ENCODE peak calls at places on chromosomes 12 and 14, in eight cellular contexts. F, B, K, N, J, Q, E and T are unnamed samples. For H3K4me1, the result is how much of the 10 kb centered on the place peaks cover.

GRCh38 chr12:67415473-67415872 is 146.3 kb downstream of the CAND1 start:
- DNase-seq in N (peak), E (no peak), K (peak), Q (no peak), B (no peak), F (no peak), J (peak), T (no peak)

GRCh38 chr12:67666605-67667004 is 18.1 kb downstream of the DYRK2 start:
- DNase-seq in B (no peak), F (no peak), K (no peak), N (no peak), Q (no peak), E (no peak), J (no peak), T (no peak)

GRCh38 chr12:10211975-10212622 is 578 bp upstream of the GABARAPL1 start:
- DNase-seq in N (peak), K (peak), E (peak), J (peak), B (peak), F (peak), Q (peak), T (peak)

GRCh38 chr12:125129592-125130255 is 64.5 kb downstream of the AACS start:
- DNase-seq in J (no peak), F (no peak), E (no peak), Q (no peak), N (no peak), B (no peak), K (no peak), T (no peak)

GRCh38 chr14:25833341-25834121 is 764.3 kb downstream of the NOVA1 start:
- DNase-seq in F (no peak), E (no peak), Q (no peak), J (peak), K (peak), N (peak), B (no peak), T (no peak)

GRCh38 chr12:116441292-116441691 is 117.9 kb upstream of the MAP1LC3B2 start:
- DNase-seq in J (no peak), Q (no peak), E (no peak), F (no peak), B (no peak), K (peak), N (peak), T (no peak)

GRCh38 chr12:117069926-117070900 is 29.0 kb downstream of the TESC start:
- DNase-seq in B (peak), Q (no peak), K (peak), F (no peak), N (no peak), E (no peak), J (no peak), T (no peak)

GRCh38 chr12:73413051-73413450 is 1124.6 kb upstream of the ATXN7L3B start:
- DNase-seq in E (no peak), N (no peak), Q (no peak), K (no peak), B (no peak), F (no peak), J (no peak), T (no peak)

GRCh38 chr12:15979096-15980091 is 68.3 kb downstream of the DERA start:
- DNase-seq in E (no peak), B (no peak), F (no peak), Q (no peak), N (no peak), J (peak), K (peak), T (no peak)

GRCh38 chr14:104224516-104225281 is 86.3 kb downstream of the KIF26A start:
- DNase-seq in F (no peak), N (no peak), Q (peak), E (peak), K (peak), B (peak), J (no peak), T (no peak)

GRCh38 chr14:57326253-57326652 is 57.5 kb downstream of the AP5M1 start:
- DNase-seq in J (no peak), B (no peak), K (no peak), F (no peak), E (no peak), Q (no peak), N (no peak), T (no peak)

GRCh38 chr14:52954346-52955214 is 3.7 kb upstream of the FERMT2 start:
- DNase-seq in E (no peak), B (no peak), J (peak), N (no peak), Q (no peak), K (no peak), F (no peak), T (no peak)

GRCh38 chr12:53695148-53696138 is 19.6 kb upstream of the ATP5MC2 start:
- DNase-seq in N (no peak), E (no peak), Q (peak), B (peak), F (peak), K (peak), J (peak), T (no peak)

GRCh38 chr12:51827925-51828818 is 20.3 kb downstream of the FIGNL2 start:
- DNase-seq in K (no peak), F (no peak), E (peak), Q (no peak), N (no peak), B (no peak), J (peak), T (no peak)

GRCh38 chr12:96197503-96198272 is 3.5 kb downstream of the ELK3 start:
- DNase-seq in N (no peak), F (no peak), K (no peak), E (no peak), J (peak), Q (no peak), B (no peak), T (no peak)

GRCh38 chr14:69879175-69880047 is at the start of gene SMOC1:
- DNase-seq in Q (no peak), E (peak), N (peak), F (peak), J (no peak), B (peak), K (peak), T (no peak)
- H3K4me1 ChIP-seq in Q (under half), E (under half), N (under half), F (under half), J (under half), B (under half), K (under half), T (under half)

GRCh38 chr12:1605129-1606020 is 11.0 kb upstream of the FBXL14 start:
- DNase-seq in E (peak), Q (peak), N (peak), B (peak), K (peak), J (peak), F (peak), T (no peak)
- TF ChIP-seq CTCF in E (peak), Q (peak), N (peak), B (peak), K (peak), J (peak), F (peak), T (peak)

GRCh38 chr12:108839011-108839889 is 18.1 kb downstream of the SSH1 start:
- DNase-seq in K (no peak), N (peak), F (peak), J (peak), B (no peak), E (no peak), Q (no peak), T (peak)
- H3K4me1 ChIP-seq in K (under half), N (under half), F (under half), J (half or more), B (half or more), E (under half), Q (under half), T (half or more)

DNA sequence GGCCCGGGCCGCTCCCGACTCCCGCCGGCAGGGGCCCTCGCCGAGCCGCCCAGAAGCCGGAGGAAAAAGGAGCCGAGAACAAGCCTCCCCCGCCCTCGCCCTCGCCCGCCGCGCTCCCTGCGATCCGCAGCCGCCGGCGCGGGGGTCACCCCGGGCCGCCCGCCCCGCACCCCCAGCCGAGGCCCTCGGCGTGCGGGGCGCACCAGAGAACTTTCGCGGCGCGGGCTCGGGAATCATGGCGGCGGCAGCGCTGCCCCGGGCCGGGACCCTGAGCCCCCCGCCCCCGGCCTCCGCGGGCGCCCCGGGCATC is 519 bp downstream of the CDK2AP1 start:
- DNase-seq in F (no peak), J (no peak), B (peak), K (peak), N (peak), Q (peak), E (peak), T (no peak)
- TF ChIP-seq CTCF in F (peak), J (no peak), B (peak), K (peak), N (no peak), Q (no peak), E (peak), T (peak)

DNA sequence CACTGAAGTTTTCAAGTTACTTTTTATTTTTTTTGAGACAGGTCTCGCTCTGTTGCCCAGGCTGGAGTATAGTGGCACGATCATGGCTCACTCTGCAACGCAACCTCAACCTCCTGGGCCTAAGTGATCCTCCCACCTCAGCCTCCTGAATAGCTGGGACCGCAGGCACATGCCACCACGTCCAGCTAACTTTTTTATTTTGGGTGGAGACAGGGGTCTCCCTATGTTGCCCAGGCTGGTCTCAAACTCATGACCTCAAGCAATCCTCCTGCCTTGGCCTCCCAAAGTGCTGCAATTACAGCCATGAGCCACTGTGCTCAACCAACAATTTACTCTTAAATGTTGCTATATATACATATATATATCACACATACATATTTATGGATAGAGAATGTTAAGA is 27.4 kb upstream of the LGALS3 start:
- DNase-seq in Q (no peak), F (peak), J (no peak), K (no peak), B (no peak), E (no peak), N (no peak), T (no peak)
- H3K4me1 ChIP-seq in Q (under half), F (under half), J (under half), K (under half), B (half or more), E (half or more), N (under half), T (half or more)

GRCh38 chr12:18139989-18140596 is 50.1 kb upstream of the RERGL start:
- DNase-seq in K (no peak), B (no peak), N (no peak), E (no peak), F (no peak), Q (no peak), J (no peak), T (no peak)
- TF ChIP-seq CTCF in K (peak), B (peak), N (peak), E (peak), F (peak), Q (no peak), J (peak), T (peak)

GRCh38 chr12:120196363-120196762 is 1.8 kb upstream of the GCN1 start:
- DNase-seq in J (no peak), E (peak), F (no peak), K (no peak), B (no peak), Q (no peak), N (peak), T (no peak)

GRCh38 chr12:120197542-120197887 is 3.0 kb upstream of the GCN1 start:
- DNase-seq in B (no peak), N (no peak), F (no peak), Q (no peak), K (no peak), J (no peak), E (no peak), T (no peak)

GRCh38 chr12:120190985-120191480 is 3.5 kb downstream of the GCN1 start:
- DNase-seq in F (no peak), Q (no peak), N (no peak), E (no peak), K (no peak), J (no peak), B (no peak), T (no peak)

GRCh38 chr12:120194226-120194533 is 335 bp downstream of the GCN1 start:
- DNase-seq in E (no peak), N (no peak), K (no peak), B (no peak), J (no peak), Q (no peak), F (no peak), T (no peak)

GRCh38 chr12:120194534-120195395 is at the start of gene GCN1:
- DNase-seq in K (peak), N (peak), E (peak), J (peak), F (peak), B (peak), Q (peak), T (peak)
- H3K4me1 ChIP-seq in K (under half), N (under half), E (under half), J (under half), F (under half), B (half or more), Q (under half), T (half or more)